ENCODE peak calls at places on chromosomes 1 and 21, in eight cellular contexts. D is Panc1, X is fibroblast of lung, N is NT2/D1, U is A549, K is spleen, C is GM23248, A is IMR-90. O is an unnamed sample. For H3K9me3, the result is how much of the 10 kb centered on the place peaks cover.

GRCh38 chr1:9908846-9909221 is 1.2 kb downstream of the CTNNBIP1 start:
- DNase-seq in D (no peak), X (no peak), N (no peak), U (no peak), K (no peak), C (no peak), A (no peak), O (no peak)

GRCh38 chr1:206699626-206700025 is 14.9 kb downstream of the MAPKAPK2 start:
- DNase-seq in D (no peak), X (peak), N (no peak), U (no peak), K (no peak), C (no peak), A (no peak), O (no peak)

GRCh38 chr1:109113787-109114568 is at the start of gene ELAPOR1:
- DNase-seq in D (no peak), X (no peak), N (no peak), U (no peak), K (peak), C (peak), A (peak), O (no peak)

GRCh38 chr1:10704383-10704882 is 92.0 kb downstream of the CASZ1 start:
- DNase-seq in D (no peak), X (no peak), N (no peak), U (no peak), K (no peak), C (no peak), A (no peak), O (no peak)

GRCh38 chr1:212438831-212439237 is 6.1 kb downstream of the NENF start:
- DNase-seq in D (no peak), X (no peak), N (no peak), U (no peak), K (no peak), C (no peak), A (peak), O (no peak)

GRCh38 chr1:12245116-12245515 is 15.3 kb downstream of the VPS13D start:
- DNase-seq in D (no peak), X (peak), N (no peak), U (no peak), K (no peak), C (peak), A (no peak), O (no peak)

GRCh38 chr1:94383966-94384408 is 34.2 kb upstream of the ABCD3 start:
- DNase-seq in D (no peak), X (peak), N (no peak), U (peak), K (no peak), C (peak), A (peak), O (peak)

GRCh38 chr1:46549697-46550681 is 1.5 kb downstream of the KNCN start:
- DNase-seq in D (no peak), X (peak), N (no peak), U (peak), K (peak), C (peak), A (peak), O (no peak)

GRCh38 chr1:241423541-241424479 is 66.8 kb upstream of the RGS7 start:
- DNase-seq in D (no peak), X (peak), N (no peak), U (no peak), K (peak), C (peak), A (peak), O (peak)

GRCh38 chr1:20753589-20753988 is 21.1 kb upstream of the SH2D5 start:
- DNase-seq in D (no peak), X (peak), N (no peak), U (no peak), K (no peak), C (no peak), A (peak), O (no peak)

GRCh38 chr1:215554865-215555264 is 12.2 kb upstream of the KCTD3 start:
- DNase-seq in D (no peak), X (no peak), N (no peak), U (no peak), K (no peak), C (no peak), A (no peak), O (no peak)

GRCh38 chr1:241817331-241817792 is 30.6 kb upstream of the EXO1 start:
- DNase-seq in D (no peak), X (peak), N (no peak), U (no peak), K (no peak), C (peak), A (peak), O (peak)

GRCh38 chr1:223177681-223178080 is 34.6 kb upstream of the TLR5 start:
- DNase-seq in D (no peak), X (no peak), N (no peak), U (no peak), K (no peak), C (no peak), A (no peak), O (no peak)

GRCh38 chr1:153968400-153968799 is 698 bp downstream of the CREB3L4 start:
- DNase-seq in D (no peak), X (no peak), N (no peak), U (no peak), K (peak), C (no peak), A (no peak), O (no peak)

GRCh38 chr1:6438047-6438525 is 13.5 kb downstream of the ESPN start:
- DNase-seq in D (no peak), X (peak), N (peak), U (peak), K (peak), C (peak), A (peak), O (no peak)

GRCh38 chr1:91697322-91698260 is 188.4 kb downstream of the TGFBR3 start:
- DNase-seq in D (no peak), X (peak), N (no peak), U (no peak), K (no peak), C (peak), A (peak), O (no peak)

GRCh38 chr21:26320541-26320940 is 150.0 kb upstream of the APP start:
- DNase-seq in D (no peak), X (no peak), N (no peak), U (no peak), K (no peak), C (no peak), A (no peak), O (no peak)

GRCh38 chr1:155081472-155082300 is 3.0 kb downstream of the EFNA3 start:
- DNase-seq in D (no peak), X (no peak), N (no peak), U (peak), K (peak), C (peak), A (no peak), O (no peak)

GRCh38 chr1:154877370-154877974 is 7.4 kb upstream of the KCNN3 start:
- DNase-seq in D (no peak), X (no peak), N (no peak), U (peak), K (no peak), C (no peak), A (peak), O (no peak)

GRCh38 chr1:58157281-58157680 is 389.2 kb downstream of the OMA1 start:
- DNase-seq in D (no peak), X (no peak), N (no peak), U (no peak), K (no peak), C (no peak), A (no peak), O (no peak)

GRCh38 chr1:216640100-216640499 is 83.1 kb downstream of the ESRRG start:
- DNase-seq in D (no peak), X (no peak), N (no peak), U (no peak), K (no peak), C (no peak), A (no peak), O (no peak)

GRCh38 chr1:205536759-205537361 is 32.4 kb downstream of the CDK18 start:
- DNase-seq in D (no peak), X (no peak), N (no peak), U (no peak), K (no peak), C (no peak), A (no peak), O (no peak)

GRCh38 chr1:33094971-33095604 is 14.1 kb downstream of the AZIN2 start:
- DNase-seq in D (peak), X (peak), N (peak), U (peak), K (no peak), C (peak), A (peak), O (peak)

GRCh38 chr1:225539069-225539468 is 111.2 kb upstream of the LBR start:
- DNase-seq in D (no peak), X (peak), N (no peak), U (no peak), K (no peak), C (peak), A (no peak), O (no peak)

GRCh38 chr21:41953831-41954653 is at the start of gene C2CD2:
- DNase-seq in D (no peak), X (peak), N (peak), U (peak), K (peak), C (peak), A (peak), O (no peak)

GRCh38 chr21:39966786-39967185 is 99.5 kb downstream of the PCP4 start:
- DNase-seq in D (no peak), X (no peak), N (no peak), U (no peak), K (no peak), C (no peak), A (no peak), O (no peak)
- H3K9me3 ChIP-seq in D (under half), X (under half), N (under half), U (under half), K (under half), C (under half), A (under half), O (under half)

DNA sequence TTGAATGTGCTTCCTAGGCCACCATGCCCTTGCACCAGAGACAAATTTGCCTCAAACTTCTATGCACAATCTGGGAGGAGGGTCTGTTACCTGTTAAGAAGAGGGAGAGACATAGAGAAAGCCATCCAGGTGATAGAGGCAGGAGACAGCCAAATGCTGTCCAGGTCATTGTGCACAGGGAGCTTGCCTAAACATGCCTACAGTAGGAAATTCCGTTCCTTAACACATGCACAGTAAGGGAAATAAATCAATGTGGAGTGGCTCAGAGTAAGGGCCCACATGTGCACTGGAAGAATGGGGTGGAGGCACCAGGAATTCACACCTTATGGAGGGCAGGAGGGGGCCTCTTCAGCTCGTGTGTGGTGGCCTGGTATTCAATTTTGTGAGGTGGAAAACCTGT is 19.5 kb upstream of the CREG1 start:
- DNase-seq in D (no peak), X (no peak), N (no peak), U (no peak), K (no peak), C (no peak), A (no peak), O (no peak)
- H3K9me3 ChIP-seq in D (under half), X (under half), N (under half), U (under half), K (under half), C (under half), A (under half), O (under half)

GRCh38 chr1:14781811-14782210 is 183.3 kb downstream of the KAZN start:
- DNase-seq in D (no peak), X (no peak), N (no peak), U (no peak), K (no peak), C (no peak), A (no peak), O (no peak)
- H3K9me3 ChIP-seq in D (under half), X (under half), N (under half), U (under half), K (under half), C (under half), A (under half), O (under half)

GRCh38 chr1:4408380-4408779 is 246.0 kb upstream of the AJAP1 start:
- DNase-seq in D (no peak), X (no peak), N (no peak), U (no peak), K (no peak), C (no peak), A (no peak), O (no peak)
- H3K9me3 ChIP-seq in D (under half), X (under half), N (under half), U (under half), K (under half), C (under half), A (under half), O (half or more)

DNA sequence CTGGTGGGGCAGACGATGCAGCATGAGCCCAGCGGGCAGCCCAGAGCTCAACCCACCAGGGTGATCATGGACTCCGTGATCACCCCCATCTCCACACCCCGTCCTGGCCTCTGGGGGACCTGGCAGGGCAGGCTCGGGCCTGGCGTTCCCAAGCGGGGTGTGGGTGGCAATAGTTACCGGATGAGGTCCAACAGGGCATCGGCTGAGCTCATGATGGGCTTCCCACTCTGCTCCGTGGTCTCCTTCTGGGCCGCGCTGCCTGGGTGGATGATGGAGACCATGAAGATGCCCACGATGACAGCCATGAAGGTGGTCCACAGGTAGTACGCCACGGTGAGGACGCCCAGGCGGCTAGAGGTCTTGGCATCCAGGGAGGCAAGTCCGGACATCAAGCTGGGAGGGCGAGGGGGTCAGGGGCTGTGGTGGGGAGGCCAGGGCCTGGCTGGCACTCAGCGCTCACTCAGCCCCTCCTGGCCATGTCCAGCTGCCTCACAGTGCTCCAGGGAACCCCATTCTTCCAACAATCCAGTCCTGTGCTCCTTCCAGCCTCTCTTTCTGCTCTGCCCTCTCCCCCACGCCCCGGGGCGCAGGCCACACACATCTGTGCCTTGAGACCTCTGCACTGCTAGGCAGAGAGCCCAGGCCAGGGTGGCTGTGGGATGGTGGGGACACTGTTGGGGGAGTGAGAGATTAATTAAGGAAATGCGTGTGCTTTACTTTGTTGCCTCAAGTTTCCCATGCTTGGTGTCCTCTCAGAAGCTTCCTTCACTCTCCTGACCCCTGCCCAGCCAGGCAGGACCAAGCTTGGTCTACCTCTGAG is 27.6 kb downstream of the SLC1A7 start:
- DNase-seq in D (no peak), X (no peak), N (no peak), U (no peak), K (no peak), C (no peak), A (no peak), O (no peak)
- H3K9me3 ChIP-seq in D (under half), X (under half), N (under half), U (under half), K (under half), C (under half), A (under half), O (under half)

DNA sequence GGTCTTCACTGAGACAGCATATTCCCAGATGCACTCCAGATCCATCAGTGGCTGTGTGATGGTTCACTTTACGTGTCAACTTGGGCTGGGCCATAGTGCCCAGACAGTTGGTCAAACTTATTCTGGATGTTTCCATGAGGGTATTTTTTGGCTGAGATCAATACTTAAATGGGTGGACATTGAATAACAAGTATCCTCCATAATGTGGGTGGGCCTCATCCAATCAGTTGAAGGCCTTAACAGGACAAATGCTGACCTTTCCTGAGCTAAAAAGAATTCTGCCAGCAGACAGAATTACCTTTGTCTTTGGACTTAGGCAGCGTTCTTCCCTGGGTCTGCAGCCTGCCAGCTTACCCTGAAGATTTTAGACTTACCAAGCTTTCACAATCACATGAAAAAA is 513.0 kb downstream of the LTN1 start:
- DNase-seq in D (no peak), X (no peak), N (no peak), U (no peak), K (no peak), C (no peak), A (no peak), O (no peak)
- H3K9me3 ChIP-seq in D (under half), X (under half), N (under half), U (under half), K (under half), C (under half), A (under half), O (under half)

DNA sequence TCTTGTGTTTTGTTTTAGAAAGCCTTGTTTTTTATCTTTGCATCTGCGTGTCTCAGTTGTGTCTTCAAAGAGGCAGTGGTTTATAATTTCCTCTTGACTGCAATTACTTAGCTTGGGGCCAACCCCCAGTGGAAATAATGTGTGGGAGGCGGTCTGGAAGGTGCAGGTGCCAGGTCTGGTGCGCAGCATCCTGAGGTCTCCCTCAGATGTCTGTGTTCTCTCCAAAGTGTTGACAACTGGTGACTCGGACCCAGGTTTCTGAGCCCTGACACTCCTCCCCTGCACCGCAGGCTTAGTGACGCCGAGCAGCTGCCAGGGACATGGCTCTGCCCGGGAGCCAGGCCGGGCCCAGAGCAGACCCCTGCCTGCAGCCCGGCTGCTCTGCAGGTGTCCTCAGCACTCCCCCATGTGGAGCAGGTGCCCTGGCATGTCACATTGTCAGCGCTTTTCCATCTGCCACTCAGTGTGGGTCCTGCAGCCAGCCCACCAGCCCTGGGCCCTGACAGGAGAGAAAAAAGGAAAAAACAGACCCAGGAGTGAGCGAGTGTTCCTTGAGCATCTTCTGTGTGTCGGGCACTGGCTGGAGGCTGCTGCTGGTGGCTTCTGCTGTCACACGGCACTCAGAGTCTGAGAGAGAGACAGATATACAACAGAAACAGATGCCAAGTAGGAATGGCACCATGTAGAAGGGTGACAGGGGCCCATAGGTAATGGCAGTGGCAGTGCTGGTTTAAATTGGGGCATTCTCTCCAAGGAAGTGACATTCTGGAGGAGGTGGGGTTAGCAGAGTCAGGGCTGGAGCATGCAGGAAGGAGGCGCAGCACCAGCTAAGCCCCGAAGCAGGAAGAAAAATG is 24.8 kb upstream of the SELENON start:
- DNase-seq in D (no peak), X (no peak), N (no peak), U (no peak), K (peak), C (no peak), A (no peak), O (no peak)
- H3K9me3 ChIP-seq in D (under half), X (under half), N (under half), U (under half), K (under half), C (under half), A (under half), O (under half)

GRCh38 chr1:54997711-54997986 is 1.1 kb upstream of the BSND start:
- DNase-seq in D (no peak), X (no peak), N (no peak), U (no peak), K (no peak), C (no peak), A (no peak), O (no peak)
- H3K9me3 ChIP-seq in D (under half), X (under half), N (under half), U (under half), K (under half), C (under half), A (under half), O (under half)

DNA sequence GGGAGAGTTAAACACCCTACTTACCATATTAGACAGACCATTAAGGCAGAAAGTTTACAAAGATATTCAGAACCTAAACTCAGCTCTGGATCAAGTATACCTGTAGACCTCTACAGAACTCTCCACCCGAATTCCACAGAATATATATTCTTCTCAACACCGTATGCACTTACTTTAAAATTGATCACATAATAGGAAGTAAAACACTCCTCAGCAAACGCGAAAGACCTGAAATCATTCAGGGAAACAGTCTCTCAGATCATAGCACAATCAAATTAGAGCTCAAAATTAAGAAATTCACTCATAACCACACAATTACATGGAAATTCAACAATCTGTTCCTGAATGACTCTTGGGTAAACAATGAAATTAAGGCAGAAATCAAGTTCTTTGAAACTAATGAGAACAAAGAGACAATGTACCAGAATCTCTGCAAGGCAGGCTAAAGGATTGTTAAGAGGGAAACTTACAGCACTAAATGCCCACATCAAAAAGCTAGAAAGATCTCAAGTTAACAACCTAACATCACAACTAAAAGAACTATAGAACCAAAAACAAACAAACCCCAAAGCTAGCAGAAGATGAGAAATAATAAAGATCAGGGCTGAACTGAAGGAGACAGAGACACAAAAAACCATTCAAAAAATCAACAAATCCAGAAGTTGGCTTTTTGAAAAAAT is 19.1 kb downstream of the CD84 start:
- DNase-seq in D (no peak), X (no peak), N (no peak), U (no peak), K (no peak), C (no peak), A (no peak), O (no peak)
- H3K9me3 ChIP-seq in D (under half), X (under half), N (under half), U (under half), K (under half), C (under half), A (under half), O (under half)

DNA sequence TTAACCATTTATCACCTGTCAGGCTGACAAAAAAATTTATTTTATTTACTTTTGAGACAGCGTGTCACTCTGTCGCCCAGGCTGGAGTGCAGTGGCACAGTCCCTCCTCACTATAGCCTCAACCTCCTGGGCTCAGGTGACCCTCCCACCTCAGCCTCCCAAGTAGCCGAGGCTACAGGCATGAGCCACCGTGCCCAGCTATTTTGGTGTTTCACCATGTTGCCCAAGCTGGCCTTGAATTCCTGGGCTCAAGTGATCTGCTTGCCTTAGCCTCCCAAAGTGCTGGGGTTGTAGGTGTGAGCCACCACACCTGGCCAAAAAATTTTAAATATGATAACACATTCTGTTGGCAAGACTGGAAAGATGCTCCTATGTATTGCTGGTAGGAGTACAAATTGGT is 11.1 kb downstream of the IPO9 start:
- DNase-seq in D (no peak), X (no peak), N (no peak), U (no peak), K (no peak), C (no peak), A (no peak), O (no peak)
- H3K9me3 ChIP-seq in D (under half), X (under half), N (under half), U (under half), K (under half), C (under half), A (under half), O (under half)